ENCODE peak calls at places on chromosomes 3 and 15, in eight cellular contexts. One of them, this sample, is unnamed.
A peak's percentile ranks its signal among the peaks of the same experiment; 100 is the strongest.

GRCh38 chr3:98692787-98693473 is 70.2 kb upstream of the ST3GAL6 start:
- DNase-seq in stimulated activated naive CD8-positive, alpha-beta T cell treated with anti-CD3 and anti-CD28 coated beads, Interleukin-15, amount 100 ng/mL, for 72 hours: no peak
- DNase-seq in HuH-7: peak; percentile 44
- DNase-seq in hypothalamus: no peak
- DNase-seq in M059J: peak; percentile 18
- DNase-seq in Daoy: no peak
- DNase-seq in activated effector memory CD4-positive, alpha-beta T cell treated with Interleukin-2 at 50 U/mL for 16 hours: no peak
- DNase-seq in GM12878: no peak
- DNase-seq in this sample: no peak

GRCh38 chr3:13647314-13648059 is 98.6 kb downstream of the FBLN2 start:
- DNase-seq in hypothalamus: no peak
- DNase-seq in Daoy: peak; percentile 59
- DNase-seq in activated effector memory CD4-positive, alpha-beta T cell treated with Interleukin-2 at 50 U/mL for 16 hours: no peak
- DNase-seq in stimulated activated naive CD8-positive, alpha-beta T cell treated with anti-CD3 and anti-CD28 coated beads, Interleukin-15, amount 100 ng/mL, for 72 hours: peak; percentile 24
- DNase-seq in M059J: peak; percentile 56
- DNase-seq in GM12878: no peak
- DNase-seq in HuH-7: no peak
- DNase-seq in this sample: no peak

GRCh38 chr3:51146781-51147180 is 238.3 kb upstream of the MANF start:
- DNase-seq in stimulated activated naive CD8-positive, alpha-beta T cell treated with anti-CD3 and anti-CD28 coated beads, Interleukin-15, amount 100 ng/mL, for 72 hours: no peak
- DNase-seq in hypothalamus: no peak
- DNase-seq in M059J: no peak
- DNase-seq in activated effector memory CD4-positive, alpha-beta T cell treated with Interleukin-2 at 50 U/mL for 16 hours: no peak
- DNase-seq in Daoy: no peak
- DNase-seq in HuH-7: no peak
- DNase-seq in GM12878: no peak
- DNase-seq in this sample: no peak

GRCh38 chr15:62164500-62165028 is 521 bp downstream of the C2CD4B start:
- DNase-seq in HuH-7: peak; percentile 28
- DNase-seq in GM12878: no peak
- DNase-seq in Daoy: peak; percentile 22
- DNase-seq in stimulated activated naive CD8-positive, alpha-beta T cell treated with anti-CD3 and anti-CD28 coated beads, Interleukin-15, amount 100 ng/mL, for 72 hours: peak; percentile 11
- DNase-seq in hypothalamus: no peak
- DNase-seq in activated effector memory CD4-positive, alpha-beta T cell treated with Interleukin-2 at 50 U/mL for 16 hours: no peak
- DNase-seq in M059J: no peak
- DNase-seq in this sample: peak; percentile 42

GRCh38 chr15:77282333-77282732 is 137.6 kb downstream of the PEAK1 start:
- DNase-seq in HuH-7: no peak
- DNase-seq in activated effector memory CD4-positive, alpha-beta T cell treated with Interleukin-2 at 50 U/mL for 16 hours: no peak
- DNase-seq in GM12878: no peak
- DNase-seq in hypothalamus: no peak
- DNase-seq in stimulated activated naive CD8-positive, alpha-beta T cell treated with anti-CD3 and anti-CD28 coated beads, Interleukin-15, amount 100 ng/mL, for 72 hours: no peak
- DNase-seq in M059J: peak; percentile 49
- DNase-seq in Daoy: no peak
- DNase-seq in this sample: peak; percentile 26

GRCh38 chr3:126113733-126114132 is 29.8 kb upstream of the SLC41A3 start:
- DNase-seq in HuH-7: peak; percentile 64
- DNase-seq in stimulated activated naive CD8-positive, alpha-beta T cell treated with anti-CD3 and anti-CD28 coated beads, Interleukin-15, amount 100 ng/mL, for 72 hours: no peak
- DNase-seq in Daoy: no peak
- DNase-seq in GM12878: no peak
- DNase-seq in hypothalamus: no peak
- DNase-seq in M059J: no peak
- DNase-seq in activated effector memory CD4-positive, alpha-beta T cell treated with Interleukin-2 at 50 U/mL for 16 hours: no peak
- DNase-seq in this sample: peak; percentile 80

GRCh38 chr3:51539291-51539891 is 872 bp downstream of the RAD54L2 start:
- DNase-seq in GM12878: no peak
- DNase-seq in activated effector memory CD4-positive, alpha-beta T cell treated with Interleukin-2 at 50 U/mL for 16 hours: no peak
- DNase-seq in HuH-7: peak; percentile 37
- DNase-seq in hypothalamus: peak; percentile 9
- DNase-seq in stimulated activated naive CD8-positive, alpha-beta T cell treated with anti-CD3 and anti-CD28 coated beads, Interleukin-15, amount 100 ng/mL, for 72 hours: peak; percentile 38
- DNase-seq in Daoy: peak; percentile 57
- DNase-seq in M059J: peak; percentile 64
- DNase-seq in this sample: peak; percentile 42

GRCh38 chr3:151838574-151839312 is 24.8 kb downstream of the AADAC start:
- DNase-seq in hypothalamus: no peak
- DNase-seq in activated effector memory CD4-positive, alpha-beta T cell treated with Interleukin-2 at 50 U/mL for 16 hours: no peak
- DNase-seq in stimulated activated naive CD8-positive, alpha-beta T cell treated with anti-CD3 and anti-CD28 coated beads, Interleukin-15, amount 100 ng/mL, for 72 hours: peak; percentile 17
- DNase-seq in HuH-7: peak; percentile 16
- DNase-seq in Daoy: peak; percentile 80
- DNase-seq in M059J: peak; percentile 89
- DNase-seq in GM12878: peak; percentile 2
- DNase-seq in this sample: peak; percentile 52

GRCh38 chr3:107064445-107065060 is 312.7 kb upstream of the CCDC54 start:
- DNase-seq in activated effector memory CD4-positive, alpha-beta T cell treated with Interleukin-2 at 50 U/mL for 16 hours: no peak
- DNase-seq in Daoy: peak; percentile 88
- DNase-seq in GM12878: peak; percentile 25
- DNase-seq in M059J: peak; percentile 89
- DNase-seq in hypothalamus: no peak
- DNase-seq in stimulated activated naive CD8-positive, alpha-beta T cell treated with anti-CD3 and anti-CD28 coated beads, Interleukin-15, amount 100 ng/mL, for 72 hours: peak; percentile 61
- DNase-seq in HuH-7: peak; percentile 52
- DNase-seq in this sample: peak; percentile 73

GRCh38 chr3:129345971-129346370 is 67.3 kb downstream of the HMCES start:
- DNase-seq in M059J: peak; percentile 37
- DNase-seq in HuH-7: no peak
- DNase-seq in GM12878: no peak
- DNase-seq in stimulated activated naive CD8-positive, alpha-beta T cell treated with anti-CD3 and anti-CD28 coated beads, Interleukin-15, amount 100 ng/mL, for 72 hours: no peak
- DNase-seq in hypothalamus: no peak
- DNase-seq in activated effector memory CD4-positive, alpha-beta T cell treated with Interleukin-2 at 50 U/mL for 16 hours: no peak
- DNase-seq in Daoy: no peak
- DNase-seq in this sample: no peak

GRCh38 chr15:79311901-79312553 is 1.1 kb downstream of the TMED3 start:
- DNase-seq in M059J: no peak
- DNase-seq in HuH-7: no peak
- DNase-seq in Daoy: peak; percentile 4
- DNase-seq in GM12878: peak; percentile 24
- DNase-seq in hypothalamus: no peak
- DNase-seq in activated effector memory CD4-positive, alpha-beta T cell treated with Interleukin-2 at 50 U/mL for 16 hours: no peak
- DNase-seq in stimulated activated naive CD8-positive, alpha-beta T cell treated with anti-CD3 and anti-CD28 coated beads, Interleukin-15, amount 100 ng/mL, for 72 hours: peak; percentile 13
- DNase-seq in this sample: no peak

GRCh38 chr3:13318626-13319470 is 101.3 kb downstream of the NUP210 start:
- DNase-seq in GM12878: no peak
- DNase-seq in HuH-7: no peak
- DNase-seq in hypothalamus: no peak
- DNase-seq in M059J: no peak
- DNase-seq in Daoy: no peak
- DNase-seq in activated effector memory CD4-positive, alpha-beta T cell treated with Interleukin-2 at 50 U/mL for 16 hours: no peak
- DNase-seq in stimulated activated naive CD8-positive, alpha-beta T cell treated with anti-CD3 and anti-CD28 coated beads, Interleukin-15, amount 100 ng/mL, for 72 hours: no peak
- DNase-seq in this sample: no peak

GRCh38 chr3:171383206-171384018 is 76.8 kb downstream of the TNIK start:
- DNase-seq in activated effector memory CD4-positive, alpha-beta T cell treated with Interleukin-2 at 50 U/mL for 16 hours: no peak
- DNase-seq in hypothalamus: no peak
- DNase-seq in Daoy: no peak
- DNase-seq in stimulated activated naive CD8-positive, alpha-beta T cell treated with anti-CD3 and anti-CD28 coated beads, Interleukin-15, amount 100 ng/mL, for 72 hours: no peak
- DNase-seq in HuH-7: no peak
- DNase-seq in M059J: peak; percentile 92
- DNase-seq in GM12878: no peak
- DNase-seq in this sample: no peak

GRCh38 chr3:125245521-125245920 is 33.0 kb upstream of the SLC12A8 start:
- DNase-seq in stimulated activated naive CD8-positive, alpha-beta T cell treated with anti-CD3 and anti-CD28 coated beads, Interleukin-15, amount 100 ng/mL, for 72 hours: no peak
- DNase-seq in HuH-7: no peak
- DNase-seq in GM12878: no peak
- DNase-seq in hypothalamus: no peak
- DNase-seq in activated effector memory CD4-positive, alpha-beta T cell treated with Interleukin-2 at 50 U/mL for 16 hours: no peak
- DNase-seq in M059J: peak; percentile 46
- DNase-seq in Daoy: no peak
- DNase-seq in this sample: no peak

GRCh38 chr15:57476533-57476975 is 100.2 kb downstream of the CGNL1 start:
- DNase-seq in Daoy: no peak
- DNase-seq in GM12878: no peak
- DNase-seq in M059J: peak; percentile 64
- DNase-seq in hypothalamus: no peak
- DNase-seq in HuH-7: no peak
- DNase-seq in stimulated activated naive CD8-positive, alpha-beta T cell treated with anti-CD3 and anti-CD28 coated beads, Interleukin-15, amount 100 ng/mL, for 72 hours: no peak
- DNase-seq in activated effector memory CD4-positive, alpha-beta T cell treated with Interleukin-2 at 50 U/mL for 16 hours: no peak
- DNase-seq in this sample: no peak

GRCh38 chr15:68693071-68693470 is 114.3 kb downstream of the CORO2B start:
- DNase-seq in stimulated activated naive CD8-positive, alpha-beta T cell treated with anti-CD3 and anti-CD28 coated beads, Interleukin-15, amount 100 ng/mL, for 72 hours: no peak
- DNase-seq in HuH-7: no peak
- DNase-seq in Daoy: no peak
- DNase-seq in M059J: peak; percentile 54
- DNase-seq in activated effector memory CD4-positive, alpha-beta T cell treated with Interleukin-2 at 50 U/mL for 16 hours: no peak
- DNase-seq in hypothalamus: no peak
- DNase-seq in GM12878: no peak
- DNase-seq in this sample: no peak

GRCh38 chr3:127786358-127787070 is 35.8 kb downstream of the MGLL start:
- DNase-seq in Daoy: no peak
- DNase-seq in stimulated activated naive CD8-positive, alpha-beta T cell treated with anti-CD3 and anti-CD28 coated beads, Interleukin-15, amount 100 ng/mL, for 72 hours: no peak
- DNase-seq in hypothalamus: no peak
- DNase-seq in GM12878: no peak
- DNase-seq in M059J: no peak
- DNase-seq in HuH-7: no peak
- DNase-seq in activated effector memory CD4-positive, alpha-beta T cell treated with Interleukin-2 at 50 U/mL for 16 hours: no peak
- DNase-seq in this sample: no peak

GRCh38 chr3:50466177-50466576 is 37.3 kb downstream of the CACNA2D2 start:
- DNase-seq in stimulated activated naive CD8-positive, alpha-beta T cell treated with anti-CD3 and anti-CD28 coated beads, Interleukin-15, amount 100 ng/mL, for 72 hours: no peak
- DNase-seq in GM12878: no peak
- DNase-seq in activated effector memory CD4-positive, alpha-beta T cell treated with Interleukin-2 at 50 U/mL for 16 hours: no peak
- DNase-seq in M059J: no peak
- DNase-seq in hypothalamus: no peak
- DNase-seq in Daoy: no peak
- DNase-seq in HuH-7: no peak
- DNase-seq in this sample: no peak

GRCh38 chr15:61200626-61201025 is 28.5 kb downstream of the RORA start:
- DNase-seq in HuH-7: no peak
- DNase-seq in hypothalamus: no peak
- DNase-seq in stimulated activated naive CD8-positive, alpha-beta T cell treated with anti-CD3 and anti-CD28 coated beads, Interleukin-15, amount 100 ng/mL, for 72 hours: no peak
- DNase-seq in M059J: no peak
- DNase-seq in GM12878: no peak
- DNase-seq in Daoy: no peak
- DNase-seq in activated effector memory CD4-positive, alpha-beta T cell treated with Interleukin-2 at 50 U/mL for 16 hours: no peak
- DNase-seq in this sample: no peak

GRCh38 chr3:43156812-43157455 is 51.1 kb upstream of the POMGNT2 start:
- DNase-seq in HuH-7: no peak
- DNase-seq in GM12878: no peak
- DNase-seq in M059J: no peak
- DNase-seq in hypothalamus: no peak
- DNase-seq in Daoy: no peak
- DNase-seq in stimulated activated naive CD8-positive, alpha-beta T cell treated with anti-CD3 and anti-CD28 coated beads, Interleukin-15, amount 100 ng/mL, for 72 hours: no peak
- DNase-seq in activated effector memory CD4-positive, alpha-beta T cell treated with Interleukin-2 at 50 U/mL for 16 hours: no peak
- DNase-seq in this sample: no peak